ENCODE peak calls at places on chromosomes 4 and X, in five cellular contexts. N is cardiac muscle cell, Q is ovary, V is OCI-LY7, Z is HFFc6. M is an unnamed sample.

GRCh38 chrX:45778621-45779020 is 577.9 kb upstream of the DIPK2B start:
- DNase-seq in N (no peak), Q (no peak), V (no peak), Z (no peak), M (no peak)

GRCh38 chrX:22247169-22247568 is 25.5 kb upstream of the CBLL2 start:
- DNase-seq in N (no peak), Q (no peak), V (no peak), Z (peak), M (no peak)

GRCh38 chr4:173217727-173218126 is 49.1 kb downstream of the GALNT7 start:
- DNase-seq in N (no peak), Q (no peak), V (no peak), Z (no peak), M (no peak)

GRCh38 chrX:22057667-22058066 is 25.5 kb downstream of the PHEX start:
- DNase-seq in N (no peak), Q (no peak), V (no peak), Z (no peak), M (no peak)

GRCh38 chrX:53133400-53133799 is 39.5 kb downstream of the KANTR start:
- DNase-seq in N (no peak), Q (no peak), V (no peak), Z (no peak), M (no peak)

GRCh38 chr4:48832571-48832970 is 1.7 kb downstream of the OCIAD1 start:
- DNase-seq in N (peak), Q (no peak), V (no peak), Z (no peak), M (no peak)

GRCh38 chr4:188949608-188950007 is 810.4 kb downstream of the TRIML1 start:
- DNase-seq in N (peak), Q (no peak), V (no peak), Z (no peak), M (no peak)

GRCh38 chr4:183201331-183201730 is 102.3 kb downstream of the WWC2 start:
- DNase-seq in N (no peak), Q (no peak), V (no peak), Z (peak), M (no peak)

GRCh38 chr4:89184407-89184806 is 73.1 kb downstream of the TIGD2 start:
- DNase-seq in N (no peak), Q (no peak), V (no peak), Z (no peak), M (no peak)

GRCh38 chrX:110442631-110443030 is 84.0 kb downstream of the RTL9 start:
- DNase-seq in N (peak), Q (no peak), V (peak), Z (peak), M (no peak)
- TF ChIP-seq CTCF in N (peak), Q (no peak), V (peak), Z (peak), M (no peak)

GRCh38 chr4:124590480-124590879 is 122.1 kb downstream of the ANKRD50 start:
- DNase-seq in N (no peak), Q (no peak), V (no peak), Z (no peak), M (no peak)
- TF ChIP-seq CTCF in N (no peak), Q (no peak), V (no peak), Z (no peak), M (no peak)

GRCh38 chrX:129965166-129965565 is 17.3 kb upstream of the BCORL1 start:
- DNase-seq in N (no peak), Q (no peak), V (no peak), Z (no peak), M (no peak)

GRCh38 chrX:129958814-129959492 is 23.5 kb upstream of the BCORL1 start:
- DNase-seq in N (no peak), Q (no peak), V (no peak), Z (no peak), M (no peak)

GRCh38 chrX:129961180-129962083 is 21.0 kb upstream of the BCORL1 start:
- DNase-seq in N (peak), Q (no peak), V (peak), Z (peak), M (peak)

GRCh38 chrX:129959493-129959832 is 23.0 kb upstream of the BCORL1 start:
- DNase-seq in N (peak), Q (peak), V (no peak), Z (no peak), M (no peak)

GRCh38 chrX:129963729-129964128 is 18.7 kb upstream of the BCORL1 start:
- DNase-seq in N (no peak), Q (no peak), V (no peak), Z (no peak), M (no peak)
- TF ChIP-seq CTCF in N (no peak), Q (no peak), V (no peak), Z (no peak), M (no peak)

DNA sequence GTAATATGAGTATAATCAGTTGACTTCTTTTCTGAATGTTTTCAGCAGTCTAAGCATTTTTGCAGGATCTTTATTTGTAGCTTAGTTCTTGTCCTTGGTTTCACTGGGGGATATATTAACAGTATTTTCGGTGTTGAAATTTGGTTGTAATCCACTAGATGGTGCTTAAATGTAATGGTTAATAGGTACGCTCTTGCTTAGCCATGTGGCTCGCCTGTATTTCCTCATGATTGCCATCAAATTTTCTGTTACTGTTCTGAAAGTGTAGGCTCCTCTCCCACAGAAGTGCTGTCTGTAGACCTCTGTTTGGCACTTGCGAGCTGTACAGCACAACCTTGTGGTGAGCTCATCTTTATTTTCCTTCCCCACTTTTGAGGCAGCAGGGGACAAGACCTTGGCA is 3.9 kb upstream of the FAAH2 start:
- DNase-seq in N (no peak), Q (no peak), V (peak), Z (no peak), M (no peak)
- TF ChIP-seq CTCF in N (no peak), Q (no peak), V (peak), Z (no peak), M (no peak)

GRCh38 chr4:1258457-1258856 is 9.5 kb upstream of the CTBP1 start:
- DNase-seq in N (no peak), Q (no peak), V (no peak), Z (no peak), M (no peak)
- TF ChIP-seq CTCF in N (no peak), Q (no peak), V (peak), Z (peak), M (no peak)

GRCh38 chr4:27176881-27177280 is 316.2 kb downstream of the STIM2 start:
- DNase-seq in N (peak), Q (no peak), V (no peak), Z (no peak), M (no peak)

GRCh38 chr4:27181672-27182071 is 321.0 kb downstream of the STIM2 start:
- DNase-seq in N (no peak), Q (no peak), V (no peak), Z (no peak), M (no peak)

GRCh38 chr4:27178066-27178465 is 317.4 kb downstream of the STIM2 start:
- DNase-seq in N (no peak), Q (no peak), V (no peak), Z (no peak), M (no peak)

DNA sequence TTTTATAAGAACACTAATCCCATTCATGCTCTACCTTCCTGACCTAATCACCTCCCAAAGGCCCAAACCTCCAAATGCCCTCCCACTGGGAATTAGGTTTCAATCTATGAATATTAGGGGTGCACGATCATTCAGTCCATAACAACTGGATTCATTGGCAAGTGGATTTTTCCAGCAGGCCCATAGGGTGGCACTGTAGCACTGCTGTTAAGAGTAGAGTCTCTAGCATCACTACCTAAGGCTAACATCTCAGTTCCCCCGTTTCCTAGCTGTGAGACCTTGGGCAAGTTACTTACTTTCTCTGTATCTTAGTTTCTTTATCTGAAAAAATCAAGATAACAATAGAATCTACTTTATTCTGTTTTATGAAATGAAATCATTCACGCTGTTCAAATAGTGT is 315.8 kb downstream of the STIM2 start:
- DNase-seq in N (peak), Q (no peak), V (peak), Z (peak), M (no peak)
- TF ChIP-seq CTCF in N (peak), Q (no peak), V (peak), Z (peak), M (no peak)